ENCODE peak calls at places on chromosome 1, in seven cellular contexts. S is stimulated activated CD8-positive, alpha-beta memory T cell treated with anti-CD3 and anti-CD28 coated beads, Interleukin-2, amount 100 ng/mL, for 1 hour; E is NCI-H345; O is NCI-H748 treated with DMSO at 0.1 percent for 48 hours; V is NCI-H510A; G is frontal cortex; U is Caki2. K is an unnamed sample.

GRCh38 chr1:98232678-98233077 is 311.8 kb upstream of the DPYD start:
- DNase-seq in S (no peak), E (no peak), O (no peak), V (no peak), G (no peak), U (no peak), K (no peak)

GRCh38 chr1:24393892-24394291 is 19.7 kb downstream of the STPG1 start:
- DNase-seq in S (no peak), E (no peak), O (no peak), V (no peak), G (no peak), U (no peak), K (no peak)

GRCh38 chr1:13965770-13966398 is 265.9 kb downstream of the PRDM2 start:
- DNase-seq in S (no peak), E (peak; percentile 84), O (peak; percentile 66), V (peak; percentile 78), G (peak; percentile 28), U (peak; percentile 50), K (no peak)

GRCh38 chr1:228007054-228007800 is 429 bp downstream of the WNT3A start:
- DNase-seq in S (no peak), E (no peak), O (no peak), V (no peak), G (no peak), U (no peak), K (no peak)

GRCh38 chr1:227734546-227734857 is 600 bp downstream of the JMJD4 start:
- DNase-seq in S (no peak), E (peak; percentile 34), O (no peak), V (no peak), G (no peak), U (no peak), K (no peak)

GRCh38 chr1:165942062-165942461 is 114.6 kb downstream of the UCK2 start:
- DNase-seq in S (no peak), E (no peak), O (no peak), V (no peak), G (no peak), U (no peak), K (no peak)

GRCh38 chr1:22761821-22762220 is 51.2 kb downstream of the EPHB2 start:
- DNase-seq in S (no peak), E (no peak), O (no peak), V (no peak), G (no peak), U (no peak), K (no peak)

GRCh38 chr1:107262472-107263286 is 121.8 kb downstream of the NTNG1 start:
- DNase-seq in S (no peak), E (no peak), O (no peak), V (no peak), G (no peak), U (no peak), K (no peak)

GRCh38 chr1:86703696-86704455 is 500 bp upstream of the SH3GLB1 start:
- DNase-seq in S (peak; percentile 11), E (peak; percentile 67), O (peak; percentile 74), V (peak; percentile 70), G (no peak), U (no peak), K (no peak)

GRCh38 chr1:15231714-15232201 is 15.3 kb upstream of the FHAD1 start:
- DNase-seq in S (no peak), E (no peak), O (no peak), V (no peak), G (no peak), U (no peak), K (no peak)

GRCh38 chr1:171107969-171108368 is 17.3 kb downstream of the FMO3 start:
- DNase-seq in S (no peak), E (no peak), O (no peak), V (no peak), G (no peak), U (no peak), K (no peak)

GRCh38 chr1:226788965-226789364 is 49.9 kb upstream of the ITPKB start:
- DNase-seq in S (no peak), E (no peak), O (no peak), V (no peak), G (no peak), U (no peak), K (no peak)

GRCh38 chr1:183048087-183049085 is 25.2 kb downstream of the LAMC1 start:
- DNase-seq in S (no peak), E (no peak), O (no peak), V (no peak), G (no peak), U (no peak), K (no peak)

GRCh38 chr1:116538527-116538926 is 32.3 kb downstream of the CD58 start:
- DNase-seq in S (no peak), E (no peak), O (no peak), V (no peak), G (no peak), U (peak; percentile 40), K (no peak)